ENCODE peak calls at places on chromosome 6, in nine cellular contexts. B is GM10248; Z is activated CD4-positive, alpha-beta T cell treated with anti-CD3 and anti-CD28 coated beads for 1 hour; C is NCI-H748 treated with DMSO at 0.1 percent for 48 hours; D is Panc1; I is substantia nigra; Y is A549; V is NCI-H1092 treated with DMSO at 0.1 percent for 48 hours; W is neural progenitor cell. A is an unnamed sample.

GRCh38 chr6:23526519-23526918 is 599.5 kb upstream of the NRSN1 start:
- DNase-seq in C (no peak), W (no peak), Z (no peak), V (no peak), I (no peak), Y (no peak), D (no peak), B (no peak), A (no peak)

GRCh38 chr6:168192901-168193815 is 114.1 kb upstream of the FRMD1 start:
- DNase-seq in I (no peak), C (no peak), D (no peak), Y (no peak), B (no peak), Z (no peak), W (no peak), V (no peak), A (no peak)

GRCh38 chr6:30556714-30556963 is 350 bp upstream of the GNL1 start:
- DNase-seq in Z (peak), B (peak), Y (no peak), C (peak), D (peak), W (peak), I (no peak), V (no peak), A (no peak)

GRCh38 chr6:105600342-105601293 is 197.7 kb upstream of the PREP start:
- DNase-seq in W (no peak), Y (peak), V (no peak), I (no peak), C (no peak), D (no peak), Z (no peak), B (no peak), A (no peak)

GRCh38 chr6:48744948-48745347 is 634.0 kb upstream of the PTCHD4 start:
- DNase-seq in W (no peak), Y (no peak), B (no peak), I (no peak), Z (no peak), D (no peak), C (no peak), V (no peak), A (no peak)

GRCh38 chr6:105753184-105754097 is 332.7 kb upstream of the PRDM1 start:
- DNase-seq in W (peak), Y (no peak), C (peak), Z (no peak), B (no peak), I (no peak), V (no peak), D (no peak), A (no peak)

GRCh38 chr6:85464722-85465150 is 14.9 kb downstream of the NT5E start:
- DNase-seq in C (no peak), I (no peak), W (no peak), D (peak), V (no peak), Z (no peak), Y (peak), B (no peak), A (peak)

GRCh38 chr6:55495277-55495676 is 83.7 kb downstream of the HMGCLL1 start:
- DNase-seq in Y (no peak), D (no peak), C (no peak), Z (no peak), I (no peak), W (no peak), B (no peak), V (no peak), A (no peak)

GRCh38 chr6:54238407-54238806 is 69.8 kb upstream of the TINAG start:
- DNase-seq in C (no peak), V (no peak), B (no peak), I (no peak), Y (no peak), D (no peak), W (no peak), Z (no peak), A (no peak)

GRCh38 chr6:55174211-55175013 is at the start of gene HCRTR2:
- DNase-seq in C (no peak), Y (no peak), Z (no peak), W (peak), V (no peak), I (no peak), B (no peak), D (no peak), A (no peak)

GRCh38 chr6:124795879-124796838 is 166.1 kb upstream of the RNF217 start:
- DNase-seq in B (peak), W (peak), Z (no peak), V (peak), D (no peak), C (peak), Y (no peak), I (peak), A (peak)

GRCh38 chr6:71375676-71376075 is 87.1 kb downstream of the OGFRL1 start:
- DNase-seq in B (no peak), Z (no peak), D (no peak), V (no peak), I (no peak), W (no peak), C (no peak), Y (no peak), A (no peak)

GRCh38 chr6:149031545-149032317 is 284.9 kb downstream of the UST start:
- DNase-seq in B (no peak), Y (peak), W (no peak), V (no peak), Z (no peak), I (no peak), C (no peak), D (no peak), A (peak)

GRCh38 chr6:97306946-97307345 is 23.9 kb upstream of the MMS22L start:
- DNase-seq in C (no peak), W (peak), V (no peak), I (no peak), Z (no peak), Y (no peak), D (no peak), B (no peak), A (no peak)

GRCh38 chr6:18047406-18047805 is 60.0 kb upstream of the KIF13A start:
- DNase-seq in I (no peak), V (no peak), C (no peak), Z (no peak), B (no peak), D (no peak), W (no peak), Y (no peak), A (no peak)

GRCh38 chr6:65110031-65110430 is 597.0 kb downstream of the EYS start:
- DNase-seq in I (no peak), D (no peak), Y (no peak), W (no peak), C (no peak), Z (no peak), B (no peak), V (no peak), A (no peak)

GRCh38 chr6:129141499-129141898 is 258.6 kb downstream of the LAMA2 start:
- DNase-seq in C (no peak), D (no peak), V (no peak), W (no peak), Y (no peak), B (no peak), I (no peak), Z (no peak), A (peak)

GRCh38 chr6:129901910-129902309 is 40.8 kb upstream of the TMEM244 start:
- DNase-seq in W (no peak), C (no peak), Z (no peak), D (no peak), V (no peak), I (no peak), Y (no peak), B (no peak), A (no peak)

GRCh38 chr6:167987811-167988495 is 9.5 kb upstream of the KIF25 start:
- DNase-seq in Y (no peak), B (no peak), C (no peak), V (no peak), I (no peak), W (no peak), Z (no peak), D (no peak), A (no peak)

GRCh38 chr6:29733057-29733456 is 9.8 kb downstream of the HLA-F start:
- DNase-seq in Z (no peak), V (no peak), C (no peak), Y (no peak), D (no peak), B (no peak), W (no peak), I (no peak), A (no peak)

GRCh38 chr6:113719056-113719455 is 138.1 kb upstream of the MARCKS start:
- DNase-seq in I (no peak), B (no peak), C (no peak), Y (peak), V (no peak), Z (no peak), D (no peak), W (no peak), A (no peak)

GRCh38 chr6:36975231-36976004 is 10.6 kb downstream of the MTCH1 start:
- DNase-seq in V (no peak), D (no peak), W (no peak), C (no peak), I (no peak), Z (no peak), B (no peak), Y (no peak), A (no peak)

GRCh38 chr6:137637161-137637560 is 143.0 kb upstream of the OLIG3 start:
- DNase-seq in I (no peak), V (no peak), Z (no peak), W (no peak), B (no peak), Y (no peak), C (no peak), D (no peak), A (peak)

GRCh38 chr6:217048-217659 is 75.1 kb upstream of the DUSP22 start:
- DNase-seq in W (peak), Z (no peak), C (no peak), V (no peak), Y (peak), D (no peak), B (no peak), I (no peak), A (no peak)

GRCh38 chr6:18269253-18269652 is 4.9 kb upstream of the DEK start:
- DNase-seq in B (peak), D (no peak), I (no peak), Y (no peak), W (no peak), V (no peak), Z (no peak), C (no peak), A (peak)

GRCh38 chr6:84777888-84778287 is 13.5 kb upstream of the TBX18 start:
- DNase-seq in C (no peak), V (no peak), B (no peak), Z (no peak), I (no peak), W (no peak), Y (no peak), D (no peak), A (no peak)